ENCODE peak calls at places on chromosomes 13 and 19, in six cellular contexts. One of them, this sample, is unnamed.

GRCh38 chr13:32528358-32528757 is 10.2 kb downstream of the N4BP2L2 start:
- DNase-seq in breast epithelium: no peak
- DNase-seq in left ventricle myocardium inferior: no peak
- DNase-seq in keratinocyte: no peak
- DNase-seq in heart left ventricle: no peak
- DNase-seq in PC-9: no peak
- DNase-seq in this sample: no peak

GRCh38 chr19:7540761-7541480 is 5.4 kb downstream of the PNPLA6 start:
- DNase-seq in breast epithelium: no peak
- DNase-seq in left ventricle myocardium inferior: no peak
- DNase-seq in keratinocyte: no peak
- DNase-seq in heart left ventricle: no peak
- DNase-seq in PC-9: no peak
- DNase-seq in this sample: no peak

GRCh38 chr13:44685641-44686040 is 109.5 kb upstream of the TSC22D1 start:
- DNase-seq in breast epithelium: no peak
- DNase-seq in left ventricle myocardium inferior: no peak
- DNase-seq in keratinocyte: no peak
- DNase-seq in heart left ventricle: no peak
- DNase-seq in PC-9: no peak
- DNase-seq in this sample: no peak

GRCh38 chr19:35518313-35518712 is 4.9 kb upstream of the DMKN start:
- DNase-seq in breast epithelium: no peak
- DNase-seq in left ventricle myocardium inferior: no peak
- DNase-seq in keratinocyte: no peak
- DNase-seq in heart left ventricle: no peak
- DNase-seq in PC-9: no peak
- DNase-seq in this sample: peak; percentile 88

GRCh38 chr19:53951436-53951835 is 11.3 kb upstream of the CACNG8 start:
- DNase-seq in breast epithelium: no peak
- DNase-seq in left ventricle myocardium inferior: no peak
- DNase-seq in keratinocyte: no peak
- DNase-seq in heart left ventricle: no peak
- DNase-seq in PC-9: no peak
- DNase-seq in this sample: no peak

GRCh38 chr19:13492128-13492527 is 14.2 kb downstream of the CACNA1A start:
- DNase-seq in breast epithelium: no peak
- DNase-seq in left ventricle myocardium inferior: no peak
- DNase-seq in keratinocyte: no peak
- DNase-seq in heart left ventricle: no peak
- DNase-seq in PC-9: no peak
- DNase-seq in this sample: no peak

GRCh38 chr19:57269515-57270250 is 10.6 kb upstream of the ZNF460 start:
- DNase-seq in breast epithelium: no peak
- DNase-seq in left ventricle myocardium inferior: no peak
- DNase-seq in keratinocyte: no peak
- DNase-seq in heart left ventricle: no peak
- DNase-seq in PC-9: no peak
- DNase-seq in this sample: no peak

GRCh38 chr13:27339299-27339698 is 68.7 kb downstream of the RASL11A start:
- DNase-seq in breast epithelium: no peak
- DNase-seq in left ventricle myocardium inferior: no peak
- DNase-seq in keratinocyte: no peak
- DNase-seq in heart left ventricle: no peak
- DNase-seq in PC-9: no peak
- DNase-seq in this sample: no peak

GRCh38 chr19:2578911-2579677 is 103.2 kb downstream of the GADD45B start:
- DNase-seq in breast epithelium: peak; percentile 89
- DNase-seq in left ventricle myocardium inferior: peak; percentile 90
- DNase-seq in keratinocyte: no peak
- DNase-seq in heart left ventricle: peak; percentile 91
- DNase-seq in PC-9: peak; percentile 93
- DNase-seq in this sample: peak; percentile 68

GRCh38 chr13:75091707-75092106 is 390.3 kb downstream of the TBC1D4 start:
- DNase-seq in breast epithelium: no peak
- DNase-seq in left ventricle myocardium inferior: no peak
- DNase-seq in keratinocyte: no peak
- DNase-seq in heart left ventricle: no peak
- DNase-seq in PC-9: no peak
- DNase-seq in this sample: no peak

GRCh38 chr13:25725104-25725503 is 326.7 kb downstream of the SHISA2 start:
- DNase-seq in breast epithelium: no peak
- DNase-seq in left ventricle myocardium inferior: no peak
- DNase-seq in keratinocyte: no peak
- DNase-seq in heart left ventricle: no peak
- DNase-seq in PC-9: no peak
- DNase-seq in this sample: no peak

GRCh38 chr13:38670627-38671026 is 16.2 kb upstream of the FREM2 start:
- DNase-seq in breast epithelium: no peak
- DNase-seq in left ventricle myocardium inferior: no peak
- DNase-seq in keratinocyte: no peak
- DNase-seq in heart left ventricle: no peak
- DNase-seq in PC-9: no peak
- DNase-seq in this sample: no peak

GRCh38 chr19:41323430-41324125 is 13.6 kb downstream of the CCDC97 start:
- DNase-seq in breast epithelium: no peak
- DNase-seq in left ventricle myocardium inferior: peak; percentile 62
- DNase-seq in keratinocyte: no peak
- DNase-seq in heart left ventricle: peak; percentile 85
- DNase-seq in PC-9: peak; percentile 85
- DNase-seq in this sample: no peak

GRCh38 chr13:31114641-31115040 is 47.1 kb downstream of the HSPH1 start:
- DNase-seq in breast epithelium: no peak
- DNase-seq in left ventricle myocardium inferior: no peak
- DNase-seq in keratinocyte: no peak
- DNase-seq in heart left ventricle: no peak
- DNase-seq in PC-9: no peak
- DNase-seq in this sample: no peak

GRCh38 chr19:35395762-35396199 is 24.9 kb downstream of the GPR42 start:
- DNase-seq in breast epithelium: no peak
- DNase-seq in left ventricle myocardium inferior: no peak
- DNase-seq in keratinocyte: no peak
- DNase-seq in heart left ventricle: no peak
- DNase-seq in PC-9: no peak
- DNase-seq in this sample: no peak

GRCh38 chr19:44643605-44644390 is at the start of gene PVR:
- DNase-seq in breast epithelium: peak; percentile 34
- DNase-seq in left ventricle myocardium inferior: peak; percentile 78
- DNase-seq in keratinocyte: peak; percentile 71
- DNase-seq in heart left ventricle: peak; percentile 86
- DNase-seq in PC-9: peak; percentile 78
- DNase-seq in this sample: peak; percentile 25

GRCh38 chr19:50331187-50332013 is 2.2 kb upstream of the KCNC3 start:
- DNase-seq in breast epithelium: no peak
- DNase-seq in left ventricle myocardium inferior: no peak
- DNase-seq in keratinocyte: no peak
- DNase-seq in heart left ventricle: peak; percentile 31
- DNase-seq in PC-9: no peak
- DNase-seq in this sample: no peak

GRCh38 chr19:50829801-50830200 is 3.6 kb downstream of the KLK15 start:
- DNase-seq in breast epithelium: no peak
- DNase-seq in left ventricle myocardium inferior: no peak
- DNase-seq in keratinocyte: no peak
- DNase-seq in heart left ventricle: no peak
- DNase-seq in PC-9: no peak
- DNase-seq in this sample: no peak

GRCh38 chr13:94217370-94217769 is 262.1 kb downstream of the DCT start:
- DNase-seq in breast epithelium: no peak
- DNase-seq in left ventricle myocardium inferior: no peak
- DNase-seq in keratinocyte: no peak
- DNase-seq in heart left ventricle: no peak
- DNase-seq in PC-9: no peak
- DNase-seq in this sample: no peak

GRCh38 chr13:66400292-66400691 is 829.8 kb downstream of the PCDH9 start:
- DNase-seq in breast epithelium: no peak
- DNase-seq in left ventricle myocardium inferior: no peak
- DNase-seq in keratinocyte: no peak
- DNase-seq in heart left ventricle: no peak
- DNase-seq in PC-9: no peak
- DNase-seq in this sample: no peak

GRCh38 chr13:19058566-19058965 is 123.1 kb downstream of the TUBA3C start:
- DNase-seq in breast epithelium: no peak
- DNase-seq in left ventricle myocardium inferior: no peak
- DNase-seq in keratinocyte: no peak
- DNase-seq in heart left ventricle: no peak
- DNase-seq in PC-9: no peak
- DNase-seq in this sample: no peak

GRCh38 chr13:81639984-81640582 is 1299.2 kb upstream of the SPRY2 start:
- DNase-seq in breast epithelium: no peak
- DNase-seq in left ventricle myocardium inferior: no peak
- DNase-seq in keratinocyte: no peak
- DNase-seq in heart left ventricle: no peak
- DNase-seq in PC-9: no peak
- DNase-seq in this sample: no peak

DNA sequence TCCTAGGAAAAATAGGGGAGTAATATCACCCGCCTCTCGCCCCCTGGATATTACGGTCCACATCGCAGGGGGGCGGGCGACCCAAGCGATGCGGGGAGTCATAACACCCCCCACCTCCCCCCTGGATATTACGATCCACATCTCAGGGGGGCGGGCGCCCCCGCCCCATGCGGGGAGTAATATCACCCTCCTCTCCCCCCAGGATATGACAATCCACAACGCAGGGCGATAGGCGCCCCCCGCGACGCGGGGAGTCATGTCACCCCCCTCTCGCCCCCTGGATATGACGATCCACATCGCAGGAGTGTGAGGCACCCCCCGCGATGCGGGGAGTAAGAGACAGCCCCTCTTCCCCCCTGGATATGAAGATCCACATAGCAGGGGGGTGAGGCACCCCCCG is 684.4 kb upstream of the PCDH9 start:
- DNase-seq in breast epithelium: no peak
- DNase-seq in left ventricle myocardium inferior: no peak
- DNase-seq in keratinocyte: no peak
- DNase-seq in heart left ventricle: no peak
- DNase-seq in PC-9: no peak
- DNase-seq in this sample: no peak
- H3K27ac ChIP-seq in breast epithelium: no peak overlapping the region
- H3K27ac ChIP-seq in left ventricle myocardium inferior: no peak overlapping the region
- H3K27ac ChIP-seq in keratinocyte: no peak overlapping the region
- H3K27ac ChIP-seq in heart left ventricle: no peak overlapping the region
- H3K27ac ChIP-seq in PC-9: no peak overlapping the region
- H3K27ac ChIP-seq in this sample: no peak overlapping the region

GRCh38 chr13:92719868-92720267 is 506.7 kb upstream of the GPC6 start:
- DNase-seq in breast epithelium: no peak
- DNase-seq in left ventricle myocardium inferior: no peak
- DNase-seq in keratinocyte: no peak
- DNase-seq in heart left ventricle: no peak
- DNase-seq in PC-9: no peak
- DNase-seq in this sample: no peak
- H3K27me3 ChIP-seq in breast epithelium: no peaks in the 10 kb centered on the region
- H3K27me3 ChIP-seq in left ventricle myocardium inferior: no peaks in the 10 kb centered on the region
- H3K27me3 ChIP-seq in keratinocyte: no peaks in the 10 kb centered on the region
- H3K27me3 ChIP-seq in heart left ventricle: no peaks in the 10 kb centered on the region
- H3K27me3 ChIP-seq in PC-9: no peaks in the 10 kb centered on the region
- H3K27me3 ChIP-seq in this sample: no peaks in the 10 kb centered on the region

GRCh38 chr13:108212901-108213300 is 2.4 kb downstream of the LIG4 start:
- DNase-seq in breast epithelium: no peak
- DNase-seq in left ventricle myocardium inferior: no peak
- DNase-seq in keratinocyte: no peak
- DNase-seq in heart left ventricle: no peak
- DNase-seq in PC-9: no peak
- DNase-seq in this sample: no peak

GRCh38 chr13:108213946-108214345 is 1.4 kb downstream of the LIG4 start:
- DNase-seq in breast epithelium: no peak
- DNase-seq in left ventricle myocardium inferior: no peak
- DNase-seq in keratinocyte: no peak
- DNase-seq in heart left ventricle: no peak
- DNase-seq in PC-9: no peak
- DNase-seq in this sample: no peak

GRCh38 chr13:108215428-108215827 is at the start of gene LIG4:
- DNase-seq in breast epithelium: peak; percentile 75
- DNase-seq in left ventricle myocardium inferior: peak; percentile 91
- DNase-seq in keratinocyte: peak; percentile 53
- DNase-seq in heart left ventricle: peak; percentile 97
- DNase-seq in PC-9: peak; percentile 81
- DNase-seq in this sample: peak; percentile 32

GRCh38 chr13:108218044-108218974 is at the start of gene ABHD13:
- DNase-seq in breast epithelium: peak; percentile 77
- DNase-seq in left ventricle myocardium inferior: peak; percentile 89
- DNase-seq in keratinocyte: no peak
- DNase-seq in heart left ventricle: peak; percentile 92
- DNase-seq in PC-9: peak; percentile 90
- DNase-seq in this sample: peak; percentile 39

DNA sequence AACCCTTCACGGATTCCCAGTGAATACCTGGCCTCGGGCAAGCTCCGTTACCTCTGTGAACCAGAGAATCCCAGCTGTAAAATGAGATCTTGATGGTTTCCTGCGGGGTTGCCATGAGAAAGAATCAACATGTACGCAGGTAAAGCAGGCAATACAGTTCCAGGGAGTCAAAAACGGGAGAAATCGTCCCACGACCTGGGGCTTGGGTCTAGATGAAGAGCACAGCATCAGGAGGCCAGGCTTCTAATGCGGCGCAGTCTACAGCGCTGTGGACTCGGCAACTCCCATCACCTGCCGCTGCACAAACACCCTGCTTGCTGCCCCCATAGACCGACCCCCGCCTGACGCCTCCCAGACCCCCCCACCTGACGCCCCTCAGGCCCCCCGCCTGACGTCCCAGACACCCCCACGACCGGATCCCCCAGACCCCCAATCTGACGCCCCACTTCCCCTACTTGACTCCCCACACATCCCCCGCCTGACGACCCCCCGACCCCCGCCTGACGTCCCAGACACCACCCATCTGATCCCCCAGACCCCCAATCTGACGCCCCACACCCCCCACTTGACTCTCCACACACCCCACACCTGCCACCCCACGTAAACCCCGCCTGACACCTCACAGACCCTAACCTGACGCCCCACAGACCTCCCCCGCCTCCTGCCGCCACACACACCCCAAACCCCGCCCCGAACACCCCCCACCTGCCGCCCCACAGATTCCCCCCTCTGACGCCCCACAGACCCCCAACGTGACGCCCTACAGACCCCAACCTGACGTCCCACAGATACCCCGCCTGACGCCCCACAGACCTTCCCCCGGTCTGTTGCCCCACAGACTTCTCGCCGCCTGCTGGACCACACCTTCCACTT is 589 bp downstream of the LIG4 start:
- DNase-seq in breast epithelium: no peak
- DNase-seq in left ventricle myocardium inferior: no peak
- DNase-seq in keratinocyte: no peak
- DNase-seq in heart left ventricle: peak; percentile 36
- DNase-seq in PC-9: no peak
- DNase-seq in this sample: no peak
- H3K27ac ChIP-seq in breast epithelium: peak overlapping the region; percentile 8
- H3K27ac ChIP-seq in left ventricle myocardium inferior: peak overlapping the region; percentile 24
- H3K27ac ChIP-seq in keratinocyte: peak overlapping the region; percentile 15
- H3K27ac ChIP-seq in heart left ventricle: no peak overlapping the region
- H3K27ac ChIP-seq in PC-9: no peak overlapping the region
- H3K27ac ChIP-seq in this sample: peak overlapping the region; percentile 61

DNA sequence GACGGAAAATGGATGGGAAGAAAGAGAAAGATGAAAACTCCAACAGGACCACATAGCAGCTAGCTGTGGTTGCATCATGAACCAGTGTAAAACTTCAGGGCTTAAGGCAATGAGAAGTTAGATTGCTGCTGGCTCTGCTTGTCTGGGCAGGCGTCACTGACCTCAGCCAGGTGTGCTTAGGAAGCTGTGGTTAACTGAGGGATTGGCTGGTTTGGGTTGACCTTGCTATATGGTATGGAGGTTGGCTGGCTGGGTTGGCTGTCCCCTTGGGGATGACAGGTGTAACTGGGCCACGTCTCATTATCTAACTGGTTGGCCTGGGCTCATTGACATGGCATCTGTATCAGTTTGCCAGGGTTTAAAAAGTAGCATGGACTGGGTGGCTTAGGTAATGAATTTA is 40.9 kb downstream of the NLRP4 start:
- DNase-seq in breast epithelium: no peak
- DNase-seq in left ventricle myocardium inferior: no peak
- DNase-seq in keratinocyte: no peak
- DNase-seq in heart left ventricle: no peak
- DNase-seq in PC-9: no peak
- DNase-seq in this sample: no peak
- H3K27me3 ChIP-seq in breast epithelium: no peaks in the 10 kb centered on the region
- H3K27me3 ChIP-seq in left ventricle myocardium inferior: peaks cover 5% of the 10 kb centered on the region
- H3K27me3 ChIP-seq in keratinocyte: no peaks in the 10 kb centered on the region
- H3K27me3 ChIP-seq in heart left ventricle: no peaks in the 10 kb centered on the region
- H3K27me3 ChIP-seq in PC-9: peaks cover 95% of the 10 kb centered on the region
- H3K27me3 ChIP-seq in this sample: peaks cover 29% of the 10 kb centered on the region

This sample was measured in Panc1.